ENCODE peak calls at places on chromosome 20, in four cellular contexts. K is ovary; I is aorta; B is CD8-positive, alpha-beta memory T cell. W is an unnamed sample. For H3K4me1, the result is how much of the 10 kb centered on the place peaks cover.

GRCh38 chr20:48574383-48574782 is 253.4 kb downstream of the PREX1 start:
- DNase-seq in I (no peak), B (no peak), K (no peak), W (no peak)

GRCh38 chr20:10568032-10568431 is 105.8 kb downstream of the JAG1 start:
- DNase-seq in B (no peak), I (no peak), K (no peak), W (no peak)

GRCh38 chr20:23293689-23294088 is 56.9 kb upstream of the NXT1 start:
- DNase-seq in B (no peak), I (no peak), K (no peak), W (peak)

GRCh38 chr20:4573564-4574355 is 147.9 kb upstream of the PRND start:
- DNase-seq in I (peak), K (no peak), B (no peak), W (no peak)

GRCh38 chr20:7152071-7152470 is 384.6 kb downstream of the BMP2 start:
- DNase-seq in B (no peak), K (no peak), I (no peak), W (no peak)

GRCh38 chr20:57624124-57624523 is 3.9 kb upstream of the ZBP1 start:
- DNase-seq in K (no peak), B (no peak), I (no peak), W (no peak)

GRCh38 chr20:15248618-15249395 is 911.4 kb upstream of the FLRT3 start:
- DNase-seq in I (no peak), K (no peak), B (no peak), W (no peak)

GRCh38 chr20:32336918-32337347 is 21.2 kb upstream of the ASXL1 start:
- DNase-seq in I (no peak), K (no peak), B (no peak), W (no peak)

GRCh38 chr20:32678948-32679347 is 5.2 kb upstream of the C20orf203 start:
- DNase-seq in K (no peak), B (no peak), I (no peak), W (no peak)

DNA sequence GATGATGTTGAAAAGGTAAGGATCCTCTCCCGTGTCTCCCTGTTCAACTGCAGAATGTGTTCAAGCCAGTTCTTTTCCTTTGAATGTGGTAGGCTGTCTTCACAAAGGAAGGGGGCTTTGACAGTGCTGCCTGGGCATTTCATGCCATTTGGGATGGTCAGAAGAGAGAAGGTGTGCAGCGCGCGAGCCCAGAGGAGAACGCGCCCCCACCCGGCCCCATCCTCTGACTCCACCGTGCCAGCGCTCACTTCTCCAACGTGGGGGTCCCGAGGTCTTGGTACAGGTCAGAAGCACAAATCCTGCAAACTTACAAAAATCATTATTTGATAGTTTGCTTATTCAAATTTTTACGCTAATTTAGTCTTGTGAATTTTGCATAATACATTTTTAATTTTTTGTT is 14.4 kb downstream of the ENTPD6 start:
- DNase-seq in B (peak), I (no peak), K (no peak), W (no peak)
- H3K4me1 ChIP-seq in B (under half), I (under half), K (under half), W (under half)

DNA sequence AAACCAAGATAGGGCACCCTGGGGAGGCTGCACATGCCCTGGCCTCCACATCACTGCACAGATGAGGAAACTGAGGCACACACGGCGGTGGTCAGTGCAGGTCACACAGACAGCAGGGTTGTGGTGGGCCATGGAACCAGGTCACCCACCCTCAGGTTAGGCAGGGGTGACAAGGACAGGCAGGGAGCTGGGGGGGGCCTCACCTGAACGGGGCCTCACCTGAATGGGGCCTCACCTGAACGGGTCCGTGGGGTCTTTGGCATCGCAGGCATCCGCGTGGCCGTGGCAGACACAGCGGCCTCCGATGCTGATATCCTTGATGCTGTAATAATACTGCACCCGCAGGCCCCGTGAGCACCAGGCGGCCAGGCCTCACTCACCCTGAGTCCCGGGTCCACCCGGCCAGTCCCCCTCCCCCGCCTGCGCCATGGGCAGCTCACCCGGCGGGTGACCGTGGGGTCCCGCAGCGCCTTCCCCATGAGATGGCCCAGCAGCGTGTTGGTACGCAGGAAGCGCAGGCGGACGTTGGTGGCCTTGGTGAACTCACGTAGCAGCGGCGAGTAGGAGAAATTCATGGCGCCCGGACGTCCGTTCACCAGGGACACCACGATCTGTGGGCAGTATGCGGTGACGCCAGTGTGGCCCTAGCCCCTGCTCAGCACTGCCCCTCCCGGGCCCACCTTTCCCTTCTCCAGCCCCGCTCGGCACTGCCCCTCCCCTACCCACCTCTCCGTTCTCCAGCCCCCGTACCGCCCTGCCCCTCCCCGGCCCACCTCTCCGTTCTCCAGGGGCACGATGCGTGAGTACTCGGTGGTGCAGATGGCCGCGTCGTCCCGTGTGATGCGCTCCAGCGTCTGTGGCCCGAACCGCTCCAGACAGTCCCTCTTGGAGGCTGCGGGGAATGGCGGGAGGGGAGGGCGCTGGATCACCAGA is 15.4 kb downstream of the LAMA5 start:
- DNase-seq in K (no peak), B (no peak), I (peak), W (no peak)
- H3K4me3 ChIP-seq in K (no peak), B (no peak), I (no peak), W (no peak)

DNA sequence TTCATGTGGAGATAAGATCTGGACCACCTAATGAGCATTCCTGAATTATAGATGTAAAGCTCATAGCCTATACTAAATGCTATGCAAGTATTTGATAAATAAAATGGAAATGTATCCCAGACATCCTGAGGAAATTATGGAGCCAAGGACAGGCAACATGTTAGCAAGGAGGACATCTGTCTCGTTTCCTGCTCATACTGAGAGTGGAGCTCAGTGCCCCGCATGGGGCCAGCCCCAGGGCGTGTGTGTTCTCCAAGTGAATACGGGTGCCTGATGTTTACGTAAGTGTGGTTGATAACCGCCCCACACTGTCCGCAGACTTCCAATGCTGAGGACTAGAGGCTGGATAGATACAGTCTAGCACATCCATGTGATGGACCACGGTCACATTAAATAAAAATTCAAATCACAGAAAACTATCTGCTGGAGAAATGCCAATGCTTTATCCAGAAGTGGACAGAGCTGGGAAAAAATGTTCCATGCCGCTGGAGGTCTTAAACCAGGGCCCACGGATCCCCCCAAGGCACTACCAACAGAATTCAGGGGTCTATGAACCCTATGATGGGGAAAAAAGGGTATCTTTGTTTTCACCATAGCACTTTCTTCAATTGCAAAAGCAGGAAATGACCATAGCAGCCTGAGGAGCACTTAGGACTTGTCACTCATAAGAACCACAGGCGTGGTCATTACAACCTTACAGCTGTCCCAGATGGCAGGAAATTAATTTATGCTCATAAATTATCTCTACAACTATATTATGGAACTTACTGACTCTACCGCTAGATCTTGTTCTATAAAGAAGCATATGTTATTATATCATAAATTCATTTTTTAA is 24.9 kb downstream of the TGM2 start:
- DNase-seq in K (peak), B (no peak), I (peak), W (peak)
- H3K4me1 ChIP-seq in K (under half), B (under half), I (under half), W (under half)

DNA sequence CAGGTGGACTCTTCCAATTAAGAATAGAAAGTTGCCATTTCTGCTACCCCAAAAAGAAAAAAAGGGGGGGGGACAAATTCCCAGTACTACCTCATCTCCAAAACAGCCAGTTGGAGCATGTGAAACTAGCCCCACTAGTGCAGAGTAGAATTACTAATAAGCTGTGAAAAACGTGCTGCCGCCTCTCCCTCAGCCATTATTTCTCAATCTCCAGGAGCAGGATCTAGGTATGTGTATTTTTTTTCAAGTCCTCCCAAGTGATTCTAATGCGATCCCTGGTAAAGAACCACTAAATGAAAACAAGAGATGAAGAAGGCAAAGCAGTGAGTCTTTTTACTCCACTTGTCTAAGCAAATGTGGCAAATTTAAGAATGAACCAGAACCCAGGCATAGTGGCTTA is 154.5 kb upstream of the SHLD1 start:
- DNase-seq in B (no peak), K (no peak), I (no peak), W (no peak)
- H3K4me3 ChIP-seq in B (no peak), K (no peak), I (no peak), W (no peak)

DNA sequence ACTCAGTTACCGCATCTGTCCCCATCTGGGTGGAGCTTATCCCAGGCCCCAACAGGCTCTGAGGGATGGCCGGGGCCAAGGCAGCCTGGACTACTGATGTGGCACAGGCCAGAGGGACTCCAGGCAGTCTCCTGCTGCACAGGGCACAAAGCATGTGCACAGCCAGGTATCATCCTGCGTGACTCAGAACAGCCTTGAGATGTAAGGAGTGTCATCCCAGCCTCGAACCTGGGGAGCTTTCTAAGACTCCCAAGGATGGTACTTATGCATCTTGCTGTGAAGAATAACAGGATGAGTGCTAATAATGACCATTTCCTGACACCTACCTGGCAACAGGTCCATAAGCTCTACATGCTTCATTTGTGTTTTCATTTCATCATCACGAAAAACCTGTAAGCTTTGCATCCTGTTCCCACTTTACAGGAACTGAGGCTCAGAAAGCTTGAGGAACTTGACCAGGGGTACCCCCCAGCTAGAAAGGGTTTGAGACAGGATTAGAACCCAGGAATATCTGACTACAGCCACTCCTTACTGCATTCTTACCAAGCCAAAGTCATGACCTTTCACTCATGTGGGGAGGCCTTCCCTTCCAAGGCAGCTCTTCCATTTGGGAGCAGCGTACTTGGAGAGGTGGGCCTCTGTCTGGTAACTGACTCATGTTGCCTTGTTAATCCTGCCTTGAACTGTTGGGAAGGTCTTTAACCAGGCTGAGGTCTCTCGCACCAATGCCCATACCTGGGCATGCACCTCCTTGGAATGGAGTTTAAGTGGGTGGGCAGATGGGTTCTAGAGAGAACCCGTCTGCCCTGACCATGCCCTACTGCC is 1.9 kb downstream of the TRIB3 start:
- DNase-seq in K (no peak), B (no peak), I (no peak), W (no peak)
- H3K4me1 ChIP-seq in K (under half), B (under half), I (under half), W (under half)

DNA sequence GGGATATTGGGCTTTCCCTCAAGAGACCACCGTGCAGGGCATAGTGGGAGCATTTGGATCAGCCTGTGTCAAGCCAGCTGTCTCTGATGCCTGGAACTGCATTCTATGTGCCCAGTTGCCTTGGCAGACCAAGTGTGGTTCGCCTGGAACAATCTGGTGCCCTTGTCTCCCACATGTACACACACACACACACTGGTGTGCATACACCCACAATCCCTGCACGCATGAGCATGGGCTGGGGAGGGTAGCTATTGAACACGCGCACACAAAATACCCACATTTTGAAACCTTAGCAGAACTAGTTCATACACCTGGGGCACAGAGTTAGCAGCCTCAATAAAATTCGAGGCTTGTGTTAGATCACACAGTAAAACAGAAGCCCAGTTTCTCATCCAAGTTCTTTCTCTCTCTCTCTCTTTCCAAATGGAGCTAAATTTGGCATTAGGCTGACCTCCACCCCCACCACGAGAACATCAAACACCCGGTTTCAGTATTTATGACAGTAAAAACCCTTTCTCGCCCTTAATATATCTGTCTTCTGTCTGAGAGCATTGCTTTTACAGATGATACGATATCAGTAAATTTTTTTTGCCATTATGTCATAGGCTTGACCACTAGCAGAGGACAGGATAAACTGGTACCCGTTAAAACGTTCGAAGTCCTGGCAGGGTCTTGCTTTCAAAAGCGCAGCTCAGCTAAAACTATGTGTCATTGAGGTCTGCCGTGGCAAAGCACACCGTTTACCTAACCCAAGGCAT is 18.2 kb upstream of the NFATC2 start:
- DNase-seq in I (no peak), K (no peak), B (no peak), W (no peak)
- H3K4me3 ChIP-seq in I (no peak), K (peak), B (no peak), W (peak)

W was measured in tibial artery.